ENCODE peak calls at places on chromosomes 12 and 14, in six cellular contexts. X is GM12878, I is tibial nerve, T is body of pancreas, H is transverse colon, D is endothelial cell of umbilical vein. J is an unnamed sample.
A peak's percentile ranks its signal among the peaks of the same experiment; 100 is the strongest.

GRCh38 chr12:122021193-122021821 is 377 bp upstream of the BCL7A start:
- DNase-seq in T (peak; percentile 55), I (no peak), X (no peak), D (peak; percentile 39), H (peak; percentile 31), J (no peak)

GRCh38 chr14:73714656-73715081 is 485 bp upstream of the PNMA1 start:
- DNase-seq in H (no peak), T (no peak), I (no peak), X (no peak), D (no peak), J (no peak)

GRCh38 chr14:78705989-78706388 is 535.8 kb downstream of the NRXN3 start:
- DNase-seq in H (no peak), T (no peak), D (no peak), X (no peak), I (no peak), J (no peak)

GRCh38 chr14:76432967-76433752 is 57.2 kb downstream of the ESRRB start:
- DNase-seq in I (no peak), D (no peak), H (no peak), X (no peak), T (no peak), J (no peak)

GRCh38 chr14:76977793-76978730 is 50.4 kb downstream of the IRF2BPL start:
- DNase-seq in D (no peak), I (no peak), X (peak; percentile 81), H (peak; percentile 46), T (peak; percentile 37), J (no peak)

GRCh38 chr12:41904041-41904440 is 240.6 kb downstream of the GXYLT1 start:
- DNase-seq in X (no peak), D (no peak), T (no peak), I (no peak), H (no peak), J (no peak)

GRCh38 chr12:68932701-68933563 is at the start of gene CPM:
- DNase-seq in X (no peak), I (peak; percentile 40), T (peak; percentile 89), H (peak; percentile 85), D (peak; percentile 8), J (peak; percentile 91)

GRCh38 chr14:61569783-61570182 is 125.5 kb upstream of the HIF1A start:
- DNase-seq in X (no peak), T (no peak), D (peak; percentile 63), I (no peak), H (no peak), J (peak; percentile 51)

GRCh38 chr12:46933947-46934346 is 108.2 kb upstream of the SLC38A4 start:
- DNase-seq in X (no peak), T (no peak), H (no peak), D (peak; percentile 71), I (no peak), J (no peak)

GRCh38 chr12:3294481-3294911 is 196.5 kb upstream of the PRMT8 start:
- DNase-seq in D (no peak), H (no peak), X (no peak), I (no peak), T (peak; percentile 68), J (no peak)

GRCh38 chr12:92398565-92399309 is 253.1 kb upstream of the BTG1 start:
- DNase-seq in D (no peak), I (no peak), H (no peak), T (no peak), X (no peak), J (no peak)

GRCh38 chr12:56158926-56159461 is 835 bp downstream of the MYL6 start:
- DNase-seq in H (peak; percentile 89), I (peak; percentile 62), T (peak; percentile 79), X (no peak), D (peak; percentile 57), J (peak; percentile 69)

GRCh38 chr12:131218291-131219172 is 264.8 kb downstream of the ADGRD1 start:
- DNase-seq in I (no peak), T (peak; percentile 39), X (no peak), D (no peak), H (peak; percentile 32), J (peak; percentile 35)

GRCh38 chr14:89503458-89503996 is 86.5 kb upstream of the FOXN3 start:
- DNase-seq in D (no peak), T (no peak), H (no peak), X (no peak), I (no peak), J (no peak)

GRCh38 chr14:74475678-74476077 is 17.4 kb downstream of the NPC2 start:
- DNase-seq in T (no peak), H (no peak), X (no peak), D (no peak), I (no peak), J (no peak)

GRCh38 chr14:102760485-102761193 is 16.6 kb upstream of the TRAF3 start:
- DNase-seq in I (no peak), H (no peak), T (no peak), D (no peak), X (no peak), J (no peak)

GRCh38 chr12:44960423-44960822 is 84.3 kb upstream of the NELL2 start:
- DNase-seq in D (no peak), X (no peak), H (no peak), I (no peak), T (no peak), J (no peak)

GRCh38 chr12:112148031-112148513 is 22.7 kb downstream of the TRAFD1 start:
- DNase-seq in I (no peak), H (no peak), D (no peak), X (no peak), T (no peak), J (no peak)

GRCh38 chr14:71358209-71358931 is 451.1 kb downstream of the PCNX1 start:
- DNase-seq in H (no peak), X (peak; percentile 56), D (no peak), T (no peak), I (no peak), J (no peak)

GRCh38 chr14:89331398-89331797 is 85.6 kb downstream of the FOXN3 start:
- DNase-seq in I (no peak), D (no peak), T (no peak), H (no peak), X (peak; percentile 91), J (no peak)

GRCh38 chr12:53380797-53381738 is 1.1 kb downstream of the SP1 start:
- DNase-seq in X (no peak), H (peak; percentile 35), T (peak; percentile 26), I (no peak), D (peak; percentile 41), J (no peak)

GRCh38 chr12:6074979-6075585 is 49.4 kb downstream of the VWF start:
- DNase-seq in H (peak; percentile 36), I (no peak), D (peak; percentile 49), T (no peak), X (no peak), J (peak; percentile 59)

DNA sequence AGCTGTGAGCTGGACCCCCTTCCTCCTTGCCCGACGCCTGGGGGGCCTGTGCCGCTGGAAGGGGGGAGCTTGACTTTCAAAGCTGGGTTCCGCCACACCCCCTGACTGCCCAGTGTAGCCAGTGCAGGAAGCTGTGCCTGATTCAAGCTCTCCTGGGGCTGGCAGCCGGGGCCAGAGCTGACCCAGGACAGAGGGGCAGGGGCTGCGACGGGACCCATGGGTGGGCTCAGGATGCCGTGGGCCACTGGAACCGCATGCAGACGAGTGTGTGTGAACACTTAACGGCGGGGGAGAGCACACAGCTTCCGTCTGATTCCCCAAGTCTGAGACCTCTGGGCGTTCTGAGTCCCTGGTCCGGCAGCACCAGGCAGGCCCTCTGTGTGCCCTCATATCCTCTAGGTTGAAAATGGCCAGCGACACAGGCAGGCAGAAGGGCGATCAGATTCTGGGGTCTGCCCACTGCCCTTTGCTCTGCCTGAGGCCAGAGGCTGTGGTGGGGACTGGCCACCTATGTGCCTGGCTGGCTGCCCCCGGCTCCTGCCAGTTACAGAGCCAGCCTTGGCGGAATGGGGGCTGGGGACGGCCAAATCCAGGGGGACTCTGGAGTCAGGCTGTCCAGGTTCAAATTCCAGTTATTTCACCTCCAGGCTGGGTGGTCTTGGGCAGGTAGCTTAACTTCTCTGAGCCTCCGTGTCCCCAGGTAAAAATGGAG is 54.0 kb downstream of the CYP46A1 start:
- DNase-seq in D (peak; percentile 44), X (no peak), I (no peak), T (peak; percentile 30), H (no peak), J (peak; percentile 53)
- H3K27ac ChIP-seq in D (peak overlapping the region; percentile 81), X (no peak overlapping the region), I (no peak overlapping the region), T (peak overlapping the region; percentile 58), H (peak overlapping the region; percentile 61), J (no peak overlapping the region)

GRCh38 chr14:51862171-51862838 is 1.9 kb downstream of the GNG2 start:
- DNase-seq in X (no peak), D (no peak), I (no peak), H (no peak), T (no peak), J (no peak)

GRCh38 chr14:51859136-51859535 is 1.3 kb upstream of the GNG2 start:
- DNase-seq in D (no peak), X (no peak), I (no peak), T (no peak), H (no peak), J (no peak)

GRCh38 chr14:51860164-51860835 is at the start of gene GNG2:
- DNase-seq in T (peak; percentile 74), I (peak; percentile 81), H (peak; percentile 88), D (peak; percentile 41), X (peak; percentile 71), J (peak; percentile 67)

GRCh38 chr14:51862839-51863235 is 2.4 kb downstream of the GNG2 start:
- DNase-seq in X (no peak), I (no peak), H (no peak), D (no peak), T (no peak), J (no peak)

GRCh38 chr14:51860836-51861583 is 598 bp downstream of the GNG2 start:
- DNase-seq in T (no peak), I (no peak), H (no peak), D (no peak), X (no peak), J (no peak)
- TF ChIP-seq POLR2A in T (no peak), I (no peak), H (peak; percentile 13), D (no peak), X (no peak), J (no peak)

GRCh38 chr12:11202811-11203210 is 16.1 kb upstream of the TAS2R42 start:
- DNase-seq in D (no peak), I (no peak), T (no peak), H (no peak), X (no peak), J (no peak)
- H3K27ac ChIP-seq in D (no peak overlapping the region), I (no peak overlapping the region), T (no peak overlapping the region), H (no peak overlapping the region), X (no peak overlapping the region), J (no peak overlapping the region)

DNA sequence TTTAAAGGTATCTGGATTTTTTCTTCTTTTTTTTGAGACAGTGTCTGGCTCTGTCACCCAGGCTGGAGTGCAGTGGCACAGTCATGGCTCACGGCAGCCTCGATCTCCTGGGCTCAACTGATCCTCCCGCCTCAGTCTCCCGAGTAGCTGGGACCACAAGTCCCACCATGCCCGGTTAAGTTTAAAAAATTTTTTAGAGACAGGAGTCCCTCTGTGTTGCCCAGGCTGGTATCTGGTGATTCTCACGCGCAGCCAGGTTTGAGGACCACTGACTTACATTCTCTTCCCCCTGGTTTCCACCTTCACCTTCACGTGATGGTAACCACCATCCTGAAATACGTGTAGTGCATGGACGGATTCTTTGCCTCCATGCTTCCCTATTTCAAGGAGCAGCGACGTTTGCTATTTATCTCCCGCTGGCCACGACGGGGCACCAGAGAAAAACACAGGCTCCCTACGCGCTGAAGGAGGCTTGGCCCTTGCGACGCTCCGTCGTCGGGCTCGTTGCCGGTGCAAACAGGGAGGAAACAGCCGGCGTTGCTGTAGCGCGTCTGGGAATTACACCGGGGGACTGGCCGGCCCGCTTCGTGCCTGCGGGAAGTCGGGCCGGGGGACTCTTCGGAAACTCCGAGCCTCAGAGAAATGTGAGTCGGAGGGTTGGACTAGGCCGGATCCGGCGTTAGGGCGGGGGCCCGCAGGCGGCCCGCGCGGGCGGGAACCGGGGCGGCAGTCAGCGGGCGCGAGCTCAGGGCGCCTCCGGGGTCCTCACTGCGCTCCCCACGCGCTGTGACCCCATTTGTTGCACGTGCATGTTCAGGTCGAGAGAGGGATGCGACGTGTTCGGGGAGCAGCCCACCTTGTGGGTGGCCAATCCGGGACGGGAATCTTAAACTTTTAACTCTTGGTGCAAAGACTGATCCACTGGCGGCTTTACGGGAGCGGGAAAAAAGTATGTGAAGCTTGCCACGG is at the start of gene TCHP:
- DNase-seq in T (peak; percentile 92), X (peak; percentile 54), I (peak; percentile 66), D (peak; percentile 93), H (peak; percentile 88), J (peak; percentile 91)
- TF ChIP-seq POLR2A in T (peak; percentile 30), X (peak; percentile 81), I (no peak), D (peak; percentile 50), H (peak; percentile 24), J (peak; percentile 26)

J was measured in right lobe of liver.